ENCODE peak calls at places on chromosomes 2 and 18, in six cellular contexts. N is trophoblast cell, S is H9, H is IMR-90, Q is neuronal stem cell, D is H1. O is an unnamed sample.

GRCh38 chr2:56743807-56744206 is 560.0 kb downstream of the CCDC85A start:
- DNase-seq in N (no peak), S (no peak), H (no peak), Q (no peak), D (no peak), O (no peak)

GRCh38 chr2:109428281-109428680 is 185.5 kb downstream of the SEPTIN10 start:
- DNase-seq in N (no peak), S (no peak), H (no peak), Q (no peak), D (no peak), O (no peak)

GRCh38 chr2:142323206-142323605 is 192.4 kb upstream of the LRP1B start:
- DNase-seq in N (peak; percentile 5), S (no peak), H (no peak), Q (no peak), D (no peak), O (no peak)

GRCh38 chr2:174760845-174761473 is 3.3 kb downstream of the CHRNA1 start:
- DNase-seq in N (no peak), S (no peak), H (no peak), Q (no peak), D (no peak), O (no peak)

GRCh38 chr2:27798948-27799645 is 27.6 kb downstream of the MRPL33 start:
- DNase-seq in N (peak; percentile 100), S (peak; percentile 65), H (peak; percentile 100), Q (peak; percentile 31), D (peak; percentile 34), O (peak; percentile 99)

GRCh38 chr2:27721335-27721734 is 50.2 kb upstream of the MRPL33 start:
- DNase-seq in N (peak; percentile 33), S (no peak), H (no peak), Q (no peak), D (no peak), O (no peak)

GRCh38 chr2:108320326-108320932 is 31.7 kb downstream of the SULT1C2 start:
- DNase-seq in N (no peak), S (no peak), H (no peak), Q (no peak), D (no peak), O (no peak)

GRCh38 chr2:240386321-240386720 is 49.1 kb upstream of the GPC1 start:
- DNase-seq in N (no peak), S (no peak), H (no peak), Q (no peak), D (no peak), O (no peak)

GRCh38 chr18:79779700-79780190 is 18.0 kb upstream of the KCNG2 start:
- DNase-seq in N (no peak), S (no peak), H (no peak), Q (no peak), D (no peak), O (no peak)

GRCh38 chr18:41324020-41324791 is 630.8 kb upstream of the PIK3C3 start:
- DNase-seq in N (peak; percentile 78), S (no peak), H (peak; percentile 17), Q (no peak), D (no peak), O (peak; percentile 26)

GRCh38 chr2:239930378-239930777 is 94.8 kb downstream of the NDUFA10 start:
- DNase-seq in N (no peak), S (peak; percentile 22), H (no peak), Q (no peak), D (no peak), O (no peak)

GRCh38 chr2:164186596-164186995 is 434.7 kb downstream of the GRB14 start:
- DNase-seq in N (no peak), S (no peak), H (no peak), Q (no peak), D (no peak), O (no peak)

DNA sequence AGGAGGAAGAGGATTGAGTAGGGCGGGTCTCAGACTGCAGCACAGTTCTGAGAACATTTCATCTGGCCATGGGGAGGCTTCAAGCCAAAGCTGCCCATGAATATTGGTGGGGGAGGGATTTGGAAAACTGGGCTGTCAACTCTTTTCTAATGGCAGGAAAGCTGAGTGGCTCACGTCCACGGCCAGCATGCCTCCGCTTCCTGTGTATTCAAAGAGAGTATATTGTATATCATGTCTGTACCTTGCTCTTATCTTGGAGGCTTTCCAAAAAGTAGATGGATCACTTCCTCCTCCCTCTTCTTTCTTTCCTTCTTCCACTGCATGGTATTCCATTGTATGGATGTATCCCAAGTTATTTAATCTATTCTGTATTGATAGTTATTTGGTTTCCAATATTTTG is 24.4 kb downstream of the MC2R start:
- DNase-seq in N (no peak), S (no peak), H (no peak), Q (no peak), D (no peak), O (no peak)
- H3K14ac ChIP-seq in N (no peak overlapping the region), S (no peak overlapping the region), H (no peak overlapping the region), Q (no peak overlapping the region), D (no peak overlapping the region), O (no peak overlapping the region)

GRCh38 chr18:24991661-24992060 is 360.3 kb downstream of the ZNF521 start:
- DNase-seq in N (no peak), S (no peak), H (peak; percentile 38), Q (no peak), D (no peak), O (no peak)

GRCh38 chr18:24992491-24992890 is 359.5 kb downstream of the ZNF521 start:
- DNase-seq in N (no peak), S (no peak), H (peak; percentile 55), Q (no peak), D (no peak), O (no peak)

GRCh38 chr18:24991220-24991575 is 360.8 kb downstream of the ZNF521 start:
- DNase-seq in N (no peak), S (no peak), H (no peak), Q (no peak), D (no peak), O (no peak)

GRCh38 chr18:24989760-24990547 is 362.0 kb downstream of the ZNF521 start:
- DNase-seq in N (no peak), S (peak; percentile 50), H (no peak), Q (no peak), D (no peak), O (no peak)

GRCh38 chr18:24990548-24991219 is 361.3 kb downstream of the ZNF521 start:
- DNase-seq in N (no peak), S (no peak), H (no peak), Q (no peak), D (no peak), O (no peak)
- H3K14ac ChIP-seq in N (no peak overlapping the region), S (no peak overlapping the region), H (no peak overlapping the region), Q (no peak overlapping the region), D (no peak overlapping the region), O (no peak overlapping the region)

GRCh38 chr2:46899053-46899452 is 16.6 kb downstream of the MCFD2 start:
- DNase-seq in N (peak; percentile 64), S (no peak), H (no peak), Q (no peak), D (no peak), O (no peak)
- H3K14ac ChIP-seq in N (no peak overlapping the region), S (no peak overlapping the region), H (no peak overlapping the region), Q (no peak overlapping the region), D (no peak overlapping the region), O (no peak overlapping the region)

GRCh38 chr2:165985120-165985519 is 31.5 kb upstream of the TTC21B start:
- DNase-seq in N (no peak), S (no peak), H (no peak), Q (no peak), D (no peak), O (no peak)

DNA sequence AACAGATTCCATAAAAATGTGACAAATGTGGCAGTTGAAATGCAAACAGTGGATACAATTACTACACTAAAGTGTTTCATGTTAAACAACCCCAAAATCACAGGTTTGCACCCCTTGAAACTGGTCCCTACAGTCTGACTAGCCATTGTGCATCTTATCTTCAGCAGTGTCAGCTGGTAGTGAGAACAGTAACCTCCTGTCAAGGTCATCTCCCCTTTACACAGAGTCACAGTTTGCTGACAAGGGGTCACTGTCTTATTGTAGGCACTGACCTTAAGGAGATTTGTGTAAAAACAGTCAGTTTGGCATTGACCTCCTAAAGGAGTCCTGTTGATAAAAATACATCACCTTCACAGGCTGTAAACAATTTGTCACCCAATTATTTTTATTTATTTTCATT is 37.3 kb upstream of the TTC21B start:
- DNase-seq in N (no peak), S (no peak), H (no peak), Q (no peak), D (no peak), O (no peak)
- H3K14ac ChIP-seq in N (no peak overlapping the region), S (no peak overlapping the region), H (no peak overlapping the region), Q (no peak overlapping the region), D (no peak overlapping the region), O (no peak overlapping the region)

DNA sequence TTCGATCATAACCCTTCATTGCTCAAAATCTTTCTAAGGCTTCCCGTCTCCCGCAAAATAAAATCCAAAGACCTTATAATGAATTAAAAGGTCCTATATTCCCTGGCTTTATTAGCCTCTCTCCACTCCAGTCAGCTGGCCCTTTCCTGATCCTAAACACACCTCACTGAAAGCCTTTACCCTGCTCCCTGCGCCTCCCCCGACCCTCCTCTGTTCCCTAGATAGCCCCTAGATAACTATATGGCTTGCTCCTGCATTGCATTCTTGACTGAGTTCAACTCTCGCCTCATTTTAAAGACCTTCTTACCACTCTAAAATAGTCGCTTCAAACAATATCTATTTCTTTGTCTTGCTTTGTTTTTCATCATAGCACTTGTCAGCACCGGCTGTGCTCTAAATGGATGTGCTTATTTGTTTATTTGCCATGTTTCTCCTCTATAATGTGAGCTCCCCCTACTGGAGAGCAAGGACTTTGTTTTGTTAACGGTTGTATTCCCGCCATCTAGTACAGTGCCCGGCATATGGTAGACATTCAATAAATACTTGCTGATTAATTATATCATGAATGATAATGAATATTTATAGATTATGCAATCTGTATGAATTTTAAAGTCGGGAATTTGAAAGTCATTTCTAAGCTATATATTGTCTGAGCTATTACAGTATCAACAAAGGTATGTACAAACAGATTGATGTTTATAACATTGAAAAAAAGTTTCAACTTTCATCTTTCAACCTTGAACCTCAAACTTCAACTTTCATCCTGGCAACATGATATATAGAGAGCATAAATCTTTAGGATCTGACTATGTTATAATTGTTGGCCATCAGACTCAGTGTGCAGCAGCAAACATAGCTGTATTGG is 32.4 kb upstream of the VIT start:
- DNase-seq in N (peak; percentile 80), S (peak; percentile 36), H (peak; percentile 71), Q (peak; percentile 54), D (no peak), O (peak; percentile 74)
- H3K14ac ChIP-seq in N (no peak overlapping the region), S (no peak overlapping the region), H (no peak overlapping the region), Q (no peak overlapping the region), D (no peak overlapping the region), O (no peak overlapping the region)

DNA sequence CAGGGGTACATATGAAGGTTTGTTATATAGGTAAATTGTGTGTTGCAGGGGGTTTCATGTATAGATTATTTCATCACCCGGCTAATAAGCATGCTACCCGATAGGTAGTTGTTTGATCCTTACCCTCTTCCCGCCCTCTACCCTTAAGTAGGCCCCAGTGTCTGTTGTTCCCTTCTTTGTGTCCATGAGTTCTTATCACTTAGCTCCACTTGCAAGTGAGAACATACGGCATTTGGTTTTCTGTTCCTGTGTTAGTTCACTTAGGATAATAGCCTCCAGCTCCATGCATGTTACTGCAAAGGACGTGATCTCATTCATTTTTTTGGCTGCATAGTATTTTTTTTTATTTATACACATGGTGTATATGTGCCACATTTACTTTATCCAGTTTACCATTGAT is 34.2 kb upstream of the ELAC1 start:
- DNase-seq in N (no peak), S (no peak), H (no peak), Q (no peak), D (no peak), O (no peak)
- H3K14ac ChIP-seq in N (no peak overlapping the region), S (no peak overlapping the region), H (no peak overlapping the region), Q (no peak overlapping the region), D (no peak overlapping the region), O (no peak overlapping the region)

O was measured in mesenchymal stem cell.